ENCODE peak calls at places on chromosomes 16 and 17, in eight cellular contexts. One of them, this sample, is unnamed.

GRCh38 chr16:87924937-87925670 is 11.2 kb downstream of the CA5A start:
- DNase-seq in AG04450: no peak
- DNase-seq in GM12865: no peak
- DNase-seq in A549: no peak
- DNase-seq in Calu3: no peak
- DNase-seq in astrocyte of the spinal cord: no peak
- DNase-seq in NB4: no peak
- DNase-seq in lung: no peak
- DNase-seq in this sample: no peak

GRCh38 chr17:50667259-50668024 is 32.8 kb downstream of the ABCC3 start:
- DNase-seq in NB4: no peak
- DNase-seq in lung: no peak
- DNase-seq in A549: no peak
- DNase-seq in GM12865: no peak
- DNase-seq in Calu3: no peak
- DNase-seq in astrocyte of the spinal cord: no peak
- DNase-seq in AG04450: no peak
- DNase-seq in this sample: no peak

GRCh38 chr17:39016193-39017153 is 49.3 kb upstream of the FBXO47 start:
- DNase-seq in lung: no peak
- DNase-seq in Calu3: no peak
- DNase-seq in NB4: peak
- DNase-seq in A549: no peak
- DNase-seq in GM12865: no peak
- DNase-seq in AG04450: no peak
- DNase-seq in astrocyte of the spinal cord: no peak
- DNase-seq in this sample: no peak

GRCh38 chr16:5560084-5560483 is 462.5 kb upstream of the EEF2KMT start:
- DNase-seq in GM12865: no peak
- DNase-seq in Calu3: no peak
- DNase-seq in A549: no peak
- DNase-seq in NB4: peak
- DNase-seq in astrocyte of the spinal cord: no peak
- DNase-seq in AG04450: no peak
- DNase-seq in lung: no peak
- DNase-seq in this sample: no peak

GRCh38 chr16:76910931-76911330 is 280.1 kb upstream of the MON1B start:
- DNase-seq in A549: peak
- DNase-seq in AG04450: peak
- DNase-seq in astrocyte of the spinal cord: peak
- DNase-seq in GM12865: no peak
- DNase-seq in NB4: peak
- DNase-seq in lung: no peak
- DNase-seq in Calu3: no peak
- DNase-seq in this sample: peak

GRCh38 chr17:67496286-67496685 is 119.2 kb downstream of the PITPNC1 start:
- DNase-seq in NB4: no peak
- DNase-seq in A549: no peak
- DNase-seq in astrocyte of the spinal cord: peak
- DNase-seq in lung: no peak
- DNase-seq in Calu3: no peak
- DNase-seq in AG04450: no peak
- DNase-seq in GM12865: no peak
- DNase-seq in this sample: no peak

GRCh38 chr17:19002805-19003542 is 1.6 kb downstream of the FAM83G start:
- DNase-seq in NB4: peak
- DNase-seq in A549: no peak
- DNase-seq in astrocyte of the spinal cord: peak
- DNase-seq in GM12865: no peak
- DNase-seq in AG04450: no peak
- DNase-seq in lung: no peak
- DNase-seq in Calu3: no peak
- DNase-seq in this sample: peak

GRCh38 chr17:57876023-57876865 is 26.4 kb upstream of the MRPS23 start:
- DNase-seq in astrocyte of the spinal cord: no peak
- DNase-seq in AG04450: no peak
- DNase-seq in lung: no peak
- DNase-seq in Calu3: no peak
- DNase-seq in NB4: no peak
- DNase-seq in A549: no peak
- DNase-seq in GM12865: no peak
- DNase-seq in this sample: no peak

GRCh38 chr17:59845595-59846390 is 47.0 kb downstream of the TUBD1 start:
- DNase-seq in astrocyte of the spinal cord: peak
- DNase-seq in AG04450: no peak
- DNase-seq in lung: peak
- DNase-seq in GM12865: peak
- DNase-seq in Calu3: peak
- DNase-seq in A549: peak
- DNase-seq in NB4: peak
- DNase-seq in this sample: peak

GRCh38 chr17:71975998-71976649 is 144.7 kb upstream of the SOX9 start:
- DNase-seq in NB4: peak
- DNase-seq in Calu3: peak
- DNase-seq in astrocyte of the spinal cord: peak
- DNase-seq in lung: peak
- DNase-seq in AG04450: peak
- DNase-seq in GM12865: no peak
- DNase-seq in A549: peak
- DNase-seq in this sample: peak

GRCh38 chr16:89343501-89344291 is 126.2 kb downstream of the ZNF778 start:
- DNase-seq in A549: no peak
- DNase-seq in lung: no peak
- DNase-seq in NB4: no peak
- DNase-seq in AG04450: no peak
- DNase-seq in astrocyte of the spinal cord: peak
- DNase-seq in GM12865: no peak
- DNase-seq in Calu3: peak
- DNase-seq in this sample: no peak

GRCh38 chr16:31138621-31139578 is 3.4 kb upstream of the PRSS8 start:
- DNase-seq in A549: peak
- DNase-seq in AG04450: no peak
- DNase-seq in lung: peak
- DNase-seq in astrocyte of the spinal cord: peak
- DNase-seq in GM12865: no peak
- DNase-seq in Calu3: peak
- DNase-seq in NB4: no peak
- DNase-seq in this sample: peak

GRCh38 chr16:12182202-12182601 is 205.7 kb downstream of the SNX29 start:
- DNase-seq in AG04450: no peak
- DNase-seq in Calu3: no peak
- DNase-seq in lung: no peak
- DNase-seq in A549: no peak
- DNase-seq in NB4: no peak
- DNase-seq in astrocyte of the spinal cord: no peak
- DNase-seq in GM12865: no peak
- DNase-seq in this sample: no peak

GRCh38 chr17:43468746-43469544 is 14.8 kb upstream of the DHX8 start:
- DNase-seq in AG04450: peak
- DNase-seq in NB4: peak
- DNase-seq in Calu3: peak
- DNase-seq in astrocyte of the spinal cord: peak
- DNase-seq in A549: peak
- DNase-seq in lung: no peak
- DNase-seq in GM12865: no peak
- DNase-seq in this sample: peak

GRCh38 chr17:78939615-78940014 is 14.4 kb upstream of the TIMP2 start:
- DNase-seq in astrocyte of the spinal cord: peak
- DNase-seq in NB4: no peak
- DNase-seq in lung: no peak
- DNase-seq in AG04450: no peak
- DNase-seq in Calu3: no peak
- DNase-seq in A549: no peak
- DNase-seq in GM12865: no peak
- DNase-seq in this sample: no peak

GRCh38 chr16:66872524-66872923 is 7.8 kb upstream of the PDP2 start:
- DNase-seq in NB4: peak
- DNase-seq in lung: no peak
- DNase-seq in Calu3: no peak
- DNase-seq in GM12865: no peak
- DNase-seq in A549: no peak
- DNase-seq in AG04450: no peak
- DNase-seq in astrocyte of the spinal cord: no peak
- DNase-seq in this sample: no peak

GRCh38 chr17:22512506-22512905 is 820.2 kb downstream of the KCNJ18 start:
- DNase-seq in astrocyte of the spinal cord: no peak
- DNase-seq in lung: no peak
- DNase-seq in AG04450: no peak
- DNase-seq in Calu3: no peak
- DNase-seq in NB4: no peak
- DNase-seq in A549: no peak
- DNase-seq in GM12865: no peak
- DNase-seq in this sample: no peak

GRCh38 chr17:22512057-22512456 is 819.7 kb downstream of the KCNJ18 start:
- DNase-seq in lung: no peak
- DNase-seq in Calu3: no peak
- DNase-seq in A549: no peak
- DNase-seq in NB4: no peak
- DNase-seq in astrocyte of the spinal cord: no peak
- DNase-seq in AG04450: no peak
- DNase-seq in GM12865: no peak
- DNase-seq in this sample: no peak

GRCh38 chr17:22514315-22514714 is 822.0 kb downstream of the KCNJ18 start:
- DNase-seq in lung: no peak
- DNase-seq in GM12865: no peak
- DNase-seq in A549: no peak
- DNase-seq in AG04450: no peak
- DNase-seq in astrocyte of the spinal cord: no peak
- DNase-seq in Calu3: no peak
- DNase-seq in NB4: no peak
- DNase-seq in this sample: no peak

GRCh38 chr17:22511431-22511830 is 819.1 kb downstream of the KCNJ18 start:
- DNase-seq in lung: no peak
- DNase-seq in AG04450: no peak
- DNase-seq in Calu3: no peak
- DNase-seq in NB4: no peak
- DNase-seq in GM12865: no peak
- DNase-seq in astrocyte of the spinal cord: no peak
- DNase-seq in A549: no peak
- DNase-seq in this sample: no peak

GRCh38 chr17:22512997-22513538 is 820.7 kb downstream of the KCNJ18 start:
- DNase-seq in Calu3: no peak
- DNase-seq in lung: no peak
- DNase-seq in GM12865: no peak
- DNase-seq in NB4: peak
- DNase-seq in AG04450: no peak
- DNase-seq in astrocyte of the spinal cord: no peak
- DNase-seq in A549: peak
- DNase-seq in this sample: no peak
- TF ChIP-seq CTCF in Calu3: no peak
- TF ChIP-seq CTCF in lung: no peak
- TF ChIP-seq CTCF in GM12865: no peak
- TF ChIP-seq CTCF in NB4: peak
- TF ChIP-seq CTCF in AG04450: no peak
- TF ChIP-seq CTCF in astrocyte of the spinal cord: no peak
- TF ChIP-seq CTCF in A549: no peak
- TF ChIP-seq CTCF in this sample: no peak

GRCh38 chr17:48317732-48318131 is 112.3 kb downstream of the SKAP1 start:
- DNase-seq in Calu3: no peak
- DNase-seq in lung: no peak
- DNase-seq in GM12865: no peak
- DNase-seq in astrocyte of the spinal cord: no peak
- DNase-seq in A549: no peak
- DNase-seq in NB4: no peak
- DNase-seq in AG04450: no peak
- DNase-seq in this sample: no peak

GRCh38 chr17:48326311-48326710 is 103.7 kb downstream of the SKAP1 start:
- DNase-seq in NB4: no peak
- DNase-seq in Calu3: no peak
- DNase-seq in AG04450: no peak
- DNase-seq in lung: no peak
- DNase-seq in astrocyte of the spinal cord: no peak
- DNase-seq in A549: no peak
- DNase-seq in GM12865: no peak
- DNase-seq in this sample: no peak

GRCh38 chr17:48322060-48322459 is 108.0 kb downstream of the SKAP1 start:
- DNase-seq in lung: no peak
- DNase-seq in astrocyte of the spinal cord: peak
- DNase-seq in GM12865: no peak
- DNase-seq in A549: peak
- DNase-seq in Calu3: no peak
- DNase-seq in NB4: peak
- DNase-seq in AG04450: no peak
- DNase-seq in this sample: no peak
- TF ChIP-seq CTCF in lung: no peak
- TF ChIP-seq CTCF in astrocyte of the spinal cord: peak
- TF ChIP-seq CTCF in GM12865: no peak
- TF ChIP-seq CTCF in A549: peak
- TF ChIP-seq CTCF in Calu3: no peak
- TF ChIP-seq CTCF in NB4: no peak
- TF ChIP-seq CTCF in AG04450: peak
- TF ChIP-seq CTCF in this sample: peak

DNA sequence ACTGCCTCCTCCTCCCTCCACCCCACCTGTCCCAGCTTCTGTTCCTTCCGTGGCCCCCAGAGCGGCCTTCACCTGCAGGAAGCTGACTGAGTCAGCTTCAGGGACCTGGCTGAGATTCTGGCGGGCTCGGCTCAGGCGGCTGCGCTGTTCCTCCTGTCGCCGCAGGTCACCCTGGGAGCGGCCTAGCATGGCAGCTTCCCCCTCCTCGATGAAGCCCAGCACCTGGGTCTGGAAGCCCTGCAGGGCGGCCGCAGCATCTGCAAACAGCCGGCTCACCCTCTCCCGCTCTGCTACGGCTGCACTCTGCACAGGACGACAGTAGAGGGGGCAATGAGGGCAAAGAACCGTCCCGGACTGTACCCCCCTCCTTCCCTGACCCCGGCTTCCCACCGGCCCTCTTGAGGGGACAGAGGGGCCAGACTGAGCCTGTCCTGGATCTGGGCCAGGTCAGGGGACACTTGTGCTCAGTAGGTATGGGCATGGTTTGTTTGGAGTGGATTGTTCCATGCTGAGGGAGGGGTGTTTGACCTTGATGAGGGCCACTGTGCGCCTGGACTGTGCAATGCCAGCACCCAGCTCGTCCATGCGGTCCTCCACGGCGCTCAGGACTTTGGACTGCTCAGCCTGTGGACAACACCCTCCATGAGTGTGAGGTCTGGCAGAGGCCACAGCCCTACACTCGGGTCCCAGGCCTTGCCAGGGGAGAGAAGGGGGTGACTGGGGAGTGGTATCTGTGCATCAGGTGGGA is 2.0 kb downstream of the TRIM47 start:
- DNase-seq in lung: peak
- DNase-seq in astrocyte of the spinal cord: no peak
- DNase-seq in A549: peak
- DNase-seq in GM12865: peak
- DNase-seq in NB4: no peak
- DNase-seq in Calu3: peak
- DNase-seq in AG04450: no peak
- DNase-seq in this sample: peak
- TF ChIP-seq CTCF in lung: no peak
- TF ChIP-seq CTCF in astrocyte of the spinal cord: peak
- TF ChIP-seq CTCF in A549: peak
- TF ChIP-seq CTCF in GM12865: peak
- TF ChIP-seq CTCF in NB4: no peak
- TF ChIP-seq CTCF in Calu3: no peak
- TF ChIP-seq CTCF in AG04450: peak
- TF ChIP-seq CTCF in this sample: peak

DNA sequence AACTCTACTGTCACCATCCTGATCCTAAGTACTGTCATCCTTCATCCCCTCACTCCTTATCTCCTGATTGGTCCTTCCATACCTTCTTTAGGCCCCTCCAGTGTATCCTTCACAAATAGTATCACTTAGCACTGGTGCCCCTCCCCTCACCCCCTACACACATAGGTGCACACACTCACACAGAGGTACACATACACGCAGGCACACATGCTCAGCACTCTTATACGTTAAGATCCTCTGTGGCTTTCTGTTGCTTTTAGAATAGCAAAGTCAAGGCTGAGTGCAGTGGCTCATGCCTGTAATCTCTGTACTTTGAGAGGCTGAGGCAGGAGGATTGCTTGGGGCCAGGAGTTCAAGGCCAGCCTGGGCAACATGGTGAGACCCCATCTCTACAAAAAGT is 32.1 kb downstream of the CDRT15 start:
- DNase-seq in AG04450: no peak
- DNase-seq in lung: no peak
- DNase-seq in A549: no peak
- DNase-seq in astrocyte of the spinal cord: no peak
- DNase-seq in Calu3: no peak
- DNase-seq in GM12865: no peak
- DNase-seq in NB4: no peak
- DNase-seq in this sample: no peak
- TF ChIP-seq CTCF in AG04450: no peak
- TF ChIP-seq CTCF in lung: no peak
- TF ChIP-seq CTCF in A549: no peak
- TF ChIP-seq CTCF in astrocyte of the spinal cord: no peak
- TF ChIP-seq CTCF in Calu3: no peak
- TF ChIP-seq CTCF in GM12865: no peak
- TF ChIP-seq CTCF in NB4: no peak
- TF ChIP-seq CTCF in this sample: no peak